ENCODE peak calls at places on chromosomes 13 and 19, in ten cellular contexts. D, F, O, G, I, W, R, V, E and C are unnamed samples.

GRCh38 chr19:8336072-8336569 is 6.9 kb downstream of the KANK3 start:
- DNase-seq in R (no peak), W (no peak), I (no peak), V (no peak), E (no peak), D (no peak), F (no peak), O (no peak), G (no peak), C (no peak)

GRCh38 chr19:34448191-34448590 is 20.0 kb downstream of the UBA2 start:
- DNase-seq in I (no peak), W (no peak), E (no peak), O (no peak), R (no peak), D (no peak), F (no peak), V (no peak), G (no peak), C (no peak)

GRCh38 chr19:48806518-48806817 is 4.4 kb downstream of the BCAT2 start:
- DNase-seq in F (peak; percentile 37), V (no peak), G (no peak), R (peak; percentile 76), W (peak; percentile 65), O (no peak), D (no peak), I (no peak), E (peak; percentile 76), C (no peak)

GRCh38 chr19:1402411-1403070 is 1.2 kb upstream of the GAMT start:
- DNase-seq in W (no peak), I (no peak), D (no peak), F (no peak), R (no peak), E (no peak), G (no peak), V (no peak), O (no peak), C (no peak)

GRCh38 chr19:10961073-10961762 is 388 bp downstream of the SMARCA4 start:
- DNase-seq in E (no peak), W (peak; percentile 25), R (peak; percentile 43), F (no peak), V (no peak), G (no peak), D (no peak), O (no peak), I (peak; percentile 20), C (no peak)

GRCh38 chr19:34291235-34291634 is 36.9 kb downstream of the GARRE1 start:
- DNase-seq in D (no peak), O (no peak), R (no peak), E (no peak), G (no peak), F (no peak), I (no peak), V (no peak), W (no peak), C (no peak)

GRCh38 chr13:108266316-108266936 is 3.1 kb upstream of the TNFSF13B start:
- DNase-seq in I (no peak), F (no peak), G (no peak), R (no peak), V (no peak), D (no peak), E (no peak), W (no peak), O (no peak), C (no peak)

GRCh38 chr13:31166591-31166990 is 4.9 kb upstream of the HSPH1 start:
- DNase-seq in I (no peak), E (no peak), R (no peak), G (peak; percentile 6), F (no peak), D (no peak), O (no peak), W (no peak), V (no peak), C (no peak)

GRCh38 chr19:14361824-14362223 is 19.4 kb upstream of the ADGRE5 start:
- DNase-seq in E (no peak), F (peak; percentile 51), D (no peak), R (peak; percentile 19), G (no peak), O (no peak), W (peak; percentile 53), I (no peak), V (no peak), C (no peak)

GRCh38 chr19:10402441-10403038 is 802 bp downstream of the CDC37 start:
- DNase-seq in I (no peak), E (no peak), W (peak; percentile 28), G (no peak), R (no peak), O (no peak), F (peak; percentile 44), D (no peak), V (no peak), C (no peak)

GRCh38 chr19:34128558-34129250 is 43.6 kb upstream of the LSM14A start:
- DNase-seq in W (no peak), D (no peak), O (no peak), E (no peak), R (no peak), G (no peak), V (no peak), I (peak; percentile 45), F (no peak), C (no peak)

GRCh38 chr19:39196860-39197562 is at the start of gene NCCRP1:
- DNase-seq in O (no peak), F (no peak), V (no peak), G (no peak), I (no peak), R (no peak), W (no peak), D (no peak), E (no peak), C (no peak)

GRCh38 chr19:4506449-4507149 is 11.7 kb downstream of the PLIN4 start:
- DNase-seq in O (no peak), I (peak; percentile 37), E (no peak), D (no peak), W (no peak), G (peak; percentile 8), R (no peak), V (no peak), F (no peak), C (no peak)

GRCh38 chr19:15213715-15214381 is 13.1 kb upstream of the NOTCH3 start:
- DNase-seq in V (no peak), O (no peak), R (no peak), F (no peak), W (no peak), I (peak; percentile 28), E (no peak), G (no peak), D (no peak), C (no peak)

GRCh38 chr13:22468055-22468454 is 712.7 kb upstream of the SGCG start:
- DNase-seq in V (no peak), F (no peak), O (no peak), G (no peak), E (no peak), D (no peak), I (no peak), W (no peak), R (no peak), C (no peak)

GRCh38 chr19:1272423-1273262 is 2.7 kb upstream of the FAM174C start:
- DNase-seq in G (no peak), O (no peak), I (no peak), E (no peak), D (no peak), F (no peak), W (no peak), R (no peak), V (no peak), C (no peak)

GRCh38 chr19:1482361-1483066 is 3.5 kb upstream of the C19orf25 start:
- DNase-seq in G (no peak), I (no peak), O (no peak), V (no peak), F (no peak), D (no peak), W (no peak), R (no peak), E (no peak), C (no peak)